ENCODE peak calls at places on chromosome 13, in five cellular contexts. G is fibroblast of lung, T is astrocyte, B is GM23248, A is H9. J is an unnamed sample. For H3K4me1, the result is how much of the 10 kb centered on the place peaks cover.

GRCh38 chr13:110017379-110017778 is 231.0 kb upstream of the IRS2 start:
- DNase-seq in G (peak), T (peak), B (peak), A (peak), J (no peak)

GRCh38 chr13:107258599-107259187 is 690.8 kb upstream of the ARGLU1 start:
- DNase-seq in G (peak), T (no peak), B (peak), A (no peak), J (no peak)

GRCh38 chr13:99528547-99528946 is 27.3 kb downstream of the TM9SF2 start:
- DNase-seq in G (peak), T (no peak), B (no peak), A (no peak), J (no peak)

GRCh38 chr13:93628136-93628535 is 401.5 kb downstream of the GPC6 start:
- DNase-seq in G (no peak), T (no peak), B (no peak), A (peak), J (no peak)

GRCh38 chr13:38166121-38166520 is 183.5 kb upstream of the UFM1 start:
- DNase-seq in G (no peak), T (peak), B (peak), A (no peak), J (no peak)

GRCh38 chr13:109155301-109155761 is 525.9 kb downstream of the MYO16 start:
- DNase-seq in G (peak), T (peak), B (peak), A (no peak), J (no peak)

GRCh38 chr13:45705936-45706335 is 3.8 kb downstream of the CBY2 start:
- DNase-seq in G (no peak), T (no peak), B (no peak), A (no peak), J (no peak)

GRCh38 chr13:45105895-45106294 is 14.4 kb upstream of the GTF2F2 start:
- DNase-seq in G (peak), T (no peak), B (peak), A (no peak), J (no peak)

GRCh38 chr13:30145709-30146367 is 161.5 kb downstream of the KATNAL1 start:
- DNase-seq in G (no peak), T (no peak), B (no peak), A (no peak), J (no peak)
- H3K4me1 ChIP-seq in G (under half), T (under half), B (under half), A (under half), J (under half)

GRCh38 chr13:33827152-33827551 is 9.2 kb downstream of the RFC3 start:
- DNase-seq in G (no peak), T (no peak), B (no peak), A (no peak), J (no peak)

GRCh38 chr13:33825083-33825482 is 7.1 kb downstream of the RFC3 start:
- DNase-seq in G (no peak), T (no peak), B (no peak), A (no peak), J (no peak)

GRCh38 chr13:33832872-33833271 is 14.9 kb downstream of the RFC3 start:
- DNase-seq in G (no peak), T (no peak), B (no peak), A (no peak), J (no peak)

GRCh38 chr13:33828431-33829129 is 10.6 kb downstream of the RFC3 start:
- DNase-seq in G (no peak), T (no peak), B (no peak), A (no peak), J (no peak)
- H2AFZ ChIP-seq in G (no peak), T (no peak), B (no peak), A (no peak), J (no peak)

DNA sequence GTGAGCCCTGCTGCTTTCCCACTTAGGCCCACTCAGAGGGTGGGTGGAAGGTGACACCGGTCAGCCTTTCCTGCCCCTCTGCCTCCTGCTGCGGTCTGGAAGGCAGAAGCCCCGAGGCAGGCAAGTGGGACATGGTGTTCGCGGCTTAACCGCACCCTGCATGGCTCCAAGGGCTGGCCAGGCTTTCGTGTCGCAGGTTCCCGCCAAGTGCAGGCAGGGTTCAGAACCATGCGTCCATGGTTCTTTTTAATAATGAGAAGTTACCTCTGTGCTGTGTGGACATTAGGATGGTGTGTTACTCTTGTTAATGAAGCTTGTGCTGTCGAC is 969 bp downstream of the DGKH start:
- DNase-seq in G (no peak), T (no peak), B (no peak), A (no peak), J (no peak)
- H3K9ac ChIP-seq in G (peak), T (peak), B (peak), A (peak), J (peak)

GRCh38 chr13:112714366-112714765 is 24.5 kb downstream of the ATP11A start:
- DNase-seq in G (no peak), T (no peak), B (no peak), A (no peak), J (no peak)

GRCh38 chr13:112711528-112712265 is 21.9 kb downstream of the ATP11A start:
- DNase-seq in G (peak), T (peak), B (peak), A (peak), J (no peak)

GRCh38 chr13:112714772-112715569 is 25.1 kb downstream of the ATP11A start:
- DNase-seq in G (no peak), T (no peak), B (peak), A (no peak), J (no peak)

GRCh38 chr13:112712451-112712881 is 22.6 kb downstream of the ATP11A start:
- DNase-seq in G (no peak), T (no peak), B (no peak), A (no peak), J (no peak)

DNA sequence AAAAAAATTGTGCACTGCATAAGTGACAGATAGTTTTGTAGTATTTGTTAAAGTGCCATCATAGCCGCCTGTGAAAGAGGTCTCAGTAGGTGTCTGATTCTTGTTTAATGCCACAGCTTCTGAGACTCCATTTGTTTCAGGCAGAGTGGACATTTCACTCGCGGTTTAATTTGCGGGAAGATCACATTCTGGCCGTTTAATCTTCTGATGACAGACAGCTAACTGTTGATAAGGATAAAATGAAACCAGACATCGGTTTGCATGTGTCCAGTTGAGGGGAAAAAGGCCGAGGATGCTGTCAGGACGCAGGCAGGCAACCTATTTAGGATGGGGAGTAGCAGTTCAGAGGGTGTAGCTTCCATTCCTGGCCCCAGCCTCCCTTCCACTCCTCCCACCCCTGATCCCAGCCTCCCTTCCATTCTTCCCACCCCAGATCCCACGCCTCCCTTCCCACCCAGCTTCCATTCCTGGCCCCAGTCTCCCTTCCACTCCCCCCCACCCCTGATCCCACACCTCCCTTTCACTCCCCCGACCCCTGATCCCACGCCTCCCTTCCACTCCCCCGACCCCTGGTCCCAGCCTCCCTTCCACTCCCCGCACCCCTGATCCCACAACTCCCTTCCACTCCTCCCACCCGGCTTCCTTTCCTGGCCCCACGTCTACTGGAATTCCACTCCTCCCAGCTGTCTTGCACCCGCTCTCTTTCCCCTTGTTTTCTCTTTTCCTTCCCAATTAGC is 23.8 kb downstream of the ATP11A start:
- DNase-seq in G (no peak), T (no peak), B (no peak), A (no peak), J (no peak)
- H3K4me1 ChIP-seq in G (under half), T (under half), B (under half), A (under half), J (under half)

DNA sequence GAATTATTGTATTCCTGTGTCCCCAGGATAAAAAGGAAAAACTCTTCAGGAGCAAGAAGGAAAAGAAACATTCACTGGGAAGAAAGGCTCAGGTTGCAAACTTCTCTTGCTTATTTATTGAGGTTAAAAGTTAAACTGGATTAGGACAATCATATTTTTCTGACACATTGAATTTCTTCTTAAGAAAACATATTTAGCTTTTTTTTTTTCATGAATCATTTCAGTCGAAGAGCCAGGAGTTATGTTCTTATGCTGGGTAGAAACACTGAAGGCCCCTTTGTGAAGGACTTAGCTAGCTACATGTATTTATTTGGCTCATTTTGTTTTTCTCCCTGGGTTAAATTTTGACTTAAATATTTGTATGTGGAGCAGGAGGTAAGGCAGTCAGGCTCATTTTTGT is 434.0 kb downstream of the KLF5 start:
- DNase-seq in G (peak), T (peak), B (no peak), A (no peak), J (no peak)
- H2AFZ ChIP-seq in G (no peak), T (no peak), B (no peak), A (no peak), J (no peak)

GRCh38 chr13:29847501-29847983 is 2.9 kb downstream of the UBL3 start:
- DNase-seq in G (peak), T (peak), B (peak), A (no peak), J (no peak)
- H3K9ac ChIP-seq in G (peak), T (peak), B (peak), A (peak), J (no peak)

GRCh38 chr13:75468602-75469001 is 13.4 kb downstream of the TBC1D4 start:
- DNase-seq in G (no peak), T (no peak), B (no peak), A (no peak), J (no peak)

GRCh38 chr13:75469087-75469486 is 12.9 kb downstream of the TBC1D4 start:
- DNase-seq in G (no peak), T (no peak), B (no peak), A (peak), J (no peak)

GRCh38 chr13:75474956-75475355 is 7.0 kb downstream of the TBC1D4 start:
- DNase-seq in G (no peak), T (no peak), B (no peak), A (no peak), J (no peak)

GRCh38 chr13:75470676-75471075 is 11.3 kb downstream of the TBC1D4 start:
- DNase-seq in G (no peak), T (no peak), B (no peak), A (no peak), J (no peak)

GRCh38 chr13:75473472-75473871 is 8.5 kb downstream of the TBC1D4 start:
- DNase-seq in G (peak), T (no peak), B (no peak), A (no peak), J (no peak)
- H3K4me1 ChIP-seq in G (under half), T (under half), B (under half), A (under half), J (under half)

GRCh38 chr13:43662976-43663375 is 123.8 kb downstream of the ENOX1 start:
- DNase-seq in G (peak), T (no peak), B (no peak), A (no peak), J (no peak)

GRCh38 chr13:43665388-43665787 is 121.4 kb downstream of the ENOX1 start:
- DNase-seq in G (no peak), T (no peak), B (no peak), A (no peak), J (no peak)

GRCh38 chr13:43666403-43666802 is 120.4 kb downstream of the ENOX1 start:
- DNase-seq in G (no peak), T (no peak), B (no peak), A (no peak), J (no peak)

GRCh38 chr13:43663474-43664090 is 123.2 kb downstream of the ENOX1 start:
- DNase-seq in G (peak), T (peak), B (peak), A (no peak), J (no peak)

DNA sequence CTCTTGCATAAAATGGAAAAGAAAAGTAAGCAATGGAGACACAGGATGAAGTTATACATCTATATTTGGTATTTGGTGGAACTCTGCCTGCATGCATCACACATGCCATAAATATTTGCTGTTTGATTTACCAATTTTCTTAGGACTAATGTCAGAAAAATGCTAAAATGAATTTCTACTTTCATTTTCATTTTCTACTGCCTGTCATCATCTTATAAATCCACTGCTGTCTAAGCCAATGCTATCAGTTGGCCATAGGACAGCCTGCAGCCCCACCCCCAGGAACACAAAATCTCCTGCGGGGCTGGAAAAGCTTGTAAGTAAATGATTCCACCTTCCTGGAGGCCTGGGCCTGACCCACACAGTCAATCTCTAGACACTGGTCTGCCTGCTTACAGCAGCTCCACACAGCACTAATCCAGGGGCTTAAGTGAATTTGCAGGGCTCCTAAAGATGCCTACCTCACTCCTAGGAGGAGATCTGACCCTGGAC is 122.0 kb downstream of the ENOX1 start:
- DNase-seq in G (peak), T (peak), B (peak), A (no peak), J (peak)
- H2AFZ ChIP-seq in G (peak), T (peak), B (peak), A (no peak), J (peak)